ENCODE peak calls at places on chromosomes 6 and 20, in ten cellular contexts. One of them, this sample, is unnamed.

GRCh38 chr6:63154535-63154934 is 56.7 kb upstream of the FKBP1C start:
- ATAC-seq in CD8-positive, alpha-beta T cell: no peak
- ATAC-seq in activated naive CD8-positive, alpha-beta T cell treated with anti-CD3 and anti-CD28 coated beads, Interleukin-2, amount 10 ng/mL, durations not matched to agents 7 days and 5 days: no peak
- ATAC-seq in mucosa of descending colon: no peak
- ATAC-seq in activated naive CD4-positive, alpha-beta T cell treated with anti-CD3 and anti-CD28 coated beads, Interleukin-2, amount 50 U/mL, for 72 hours: no peak
- ATAC-seq in activated CD8-positive, alpha-beta memory T cell treated with anti-CD3 and anti-CD28 coated beads, Interleukin-2, amount 10 ng/mL, durations not matched to agents 7 days and 5 days: no peak
- ATAC-seq in activated CD8-positive, alpha-beta T cell treated with anti-CD3 and anti-CD28 coated beads for 36 hours: no peak
- ATAC-seq in activated T-cell treated with anti-CD3 and anti-CD28 coated beads, Interleukin-2, amount 50 U/mL, for 72 hours: no peak
- ATAC-seq in stimulated activated effector memory CD8-positive, alpha-beta T cell treated with anti-CD3 and anti-CD28 coated beads, Interleukin-12 subunit alpha, Interleukin-12 subunit beta, amount 100 ng/mL, for 72 hours: no peak
- ATAC-seq in T-helper 17 cell: no peak
- ATAC-seq in this sample: no peak

GRCh38 chr20:38293490-38294333 is 10.2 kb upstream of the BPI start:
- ATAC-seq in activated CD8-positive, alpha-beta memory T cell treated with anti-CD3 and anti-CD28 coated beads, Interleukin-2, amount 10 ng/mL, durations not matched to agents 7 days and 5 days: no peak
- ATAC-seq in activated CD8-positive, alpha-beta T cell treated with anti-CD3 and anti-CD28 coated beads for 36 hours: no peak
- ATAC-seq in CD8-positive, alpha-beta T cell: no peak
- ATAC-seq in stimulated activated effector memory CD8-positive, alpha-beta T cell treated with anti-CD3 and anti-CD28 coated beads, Interleukin-12 subunit alpha, Interleukin-12 subunit beta, amount 100 ng/mL, for 72 hours: no peak
- ATAC-seq in T-helper 17 cell: no peak
- ATAC-seq in activated naive CD8-positive, alpha-beta T cell treated with anti-CD3 and anti-CD28 coated beads, Interleukin-2, amount 10 ng/mL, durations not matched to agents 7 days and 5 days: no peak
- ATAC-seq in activated T-cell treated with anti-CD3 and anti-CD28 coated beads, Interleukin-2, amount 50 U/mL, for 72 hours: no peak
- ATAC-seq in mucosa of descending colon: no peak
- ATAC-seq in activated naive CD4-positive, alpha-beta T cell treated with anti-CD3 and anti-CD28 coated beads, Interleukin-2, amount 50 U/mL, for 72 hours: no peak
- ATAC-seq in this sample: no peak

GRCh38 chr20:25018841-25019240 is 26.3 kb upstream of the APMAP start:
- ATAC-seq in activated CD8-positive, alpha-beta memory T cell treated with anti-CD3 and anti-CD28 coated beads, Interleukin-2, amount 10 ng/mL, durations not matched to agents 7 days and 5 days: no peak
- ATAC-seq in activated T-cell treated with anti-CD3 and anti-CD28 coated beads, Interleukin-2, amount 50 U/mL, for 72 hours: no peak
- ATAC-seq in T-helper 17 cell: no peak
- ATAC-seq in mucosa of descending colon: no peak
- ATAC-seq in activated CD8-positive, alpha-beta T cell treated with anti-CD3 and anti-CD28 coated beads for 36 hours: no peak
- ATAC-seq in activated naive CD8-positive, alpha-beta T cell treated with anti-CD3 and anti-CD28 coated beads, Interleukin-2, amount 10 ng/mL, durations not matched to agents 7 days and 5 days: no peak
- ATAC-seq in activated naive CD4-positive, alpha-beta T cell treated with anti-CD3 and anti-CD28 coated beads, Interleukin-2, amount 50 U/mL, for 72 hours: no peak
- ATAC-seq in stimulated activated effector memory CD8-positive, alpha-beta T cell treated with anti-CD3 and anti-CD28 coated beads, Interleukin-12 subunit alpha, Interleukin-12 subunit beta, amount 100 ng/mL, for 72 hours: no peak
- ATAC-seq in CD8-positive, alpha-beta T cell: no peak
- ATAC-seq in this sample: no peak

GRCh38 chr20:49278817-49279676 is 1.2 kb upstream of the ZNFX1 start:
- ATAC-seq in T-helper 17 cell: no peak
- ATAC-seq in activated CD8-positive, alpha-beta T cell treated with anti-CD3 and anti-CD28 coated beads for 36 hours: no peak
- ATAC-seq in stimulated activated effector memory CD8-positive, alpha-beta T cell treated with anti-CD3 and anti-CD28 coated beads, Interleukin-12 subunit alpha, Interleukin-12 subunit beta, amount 100 ng/mL, for 72 hours: peak
- ATAC-seq in CD8-positive, alpha-beta T cell: peak
- ATAC-seq in activated naive CD4-positive, alpha-beta T cell treated with anti-CD3 and anti-CD28 coated beads, Interleukin-2, amount 50 U/mL, for 72 hours: no peak
- ATAC-seq in activated CD8-positive, alpha-beta memory T cell treated with anti-CD3 and anti-CD28 coated beads, Interleukin-2, amount 10 ng/mL, durations not matched to agents 7 days and 5 days: no peak
- ATAC-seq in activated naive CD8-positive, alpha-beta T cell treated with anti-CD3 and anti-CD28 coated beads, Interleukin-2, amount 10 ng/mL, durations not matched to agents 7 days and 5 days: no peak
- ATAC-seq in mucosa of descending colon: no peak
- ATAC-seq in activated T-cell treated with anti-CD3 and anti-CD28 coated beads, Interleukin-2, amount 50 U/mL, for 72 hours: no peak
- ATAC-seq in this sample: no peak

GRCh38 chr6:113859349-113860164 is 2.4 kb downstream of the MARCKS start:
- ATAC-seq in activated naive CD8-positive, alpha-beta T cell treated with anti-CD3 and anti-CD28 coated beads, Interleukin-2, amount 10 ng/mL, durations not matched to agents 7 days and 5 days: no peak
- ATAC-seq in activated T-cell treated with anti-CD3 and anti-CD28 coated beads, Interleukin-2, amount 50 U/mL, for 72 hours: no peak
- ATAC-seq in stimulated activated effector memory CD8-positive, alpha-beta T cell treated with anti-CD3 and anti-CD28 coated beads, Interleukin-12 subunit alpha, Interleukin-12 subunit beta, amount 100 ng/mL, for 72 hours: no peak
- ATAC-seq in activated CD8-positive, alpha-beta memory T cell treated with anti-CD3 and anti-CD28 coated beads, Interleukin-2, amount 10 ng/mL, durations not matched to agents 7 days and 5 days: no peak
- ATAC-seq in mucosa of descending colon: peak
- ATAC-seq in activated CD8-positive, alpha-beta T cell treated with anti-CD3 and anti-CD28 coated beads for 36 hours: no peak
- ATAC-seq in CD8-positive, alpha-beta T cell: no peak
- ATAC-seq in T-helper 17 cell: no peak
- ATAC-seq in activated naive CD4-positive, alpha-beta T cell treated with anti-CD3 and anti-CD28 coated beads, Interleukin-2, amount 50 U/mL, for 72 hours: no peak
- ATAC-seq in this sample: peak

GRCh38 chr6:138493413-138493812 is 5.9 kb downstream of the NHSL1 start:
- ATAC-seq in stimulated activated effector memory CD8-positive, alpha-beta T cell treated with anti-CD3 and anti-CD28 coated beads, Interleukin-12 subunit alpha, Interleukin-12 subunit beta, amount 100 ng/mL, for 72 hours: no peak
- ATAC-seq in mucosa of descending colon: peak
- ATAC-seq in activated CD8-positive, alpha-beta T cell treated with anti-CD3 and anti-CD28 coated beads for 36 hours: no peak
- ATAC-seq in T-helper 17 cell: no peak
- ATAC-seq in CD8-positive, alpha-beta T cell: no peak
- ATAC-seq in activated naive CD4-positive, alpha-beta T cell treated with anti-CD3 and anti-CD28 coated beads, Interleukin-2, amount 50 U/mL, for 72 hours: no peak
- ATAC-seq in activated CD8-positive, alpha-beta memory T cell treated with anti-CD3 and anti-CD28 coated beads, Interleukin-2, amount 10 ng/mL, durations not matched to agents 7 days and 5 days: no peak
- ATAC-seq in activated T-cell treated with anti-CD3 and anti-CD28 coated beads, Interleukin-2, amount 50 U/mL, for 72 hours: no peak
- ATAC-seq in activated naive CD8-positive, alpha-beta T cell treated with anti-CD3 and anti-CD28 coated beads, Interleukin-2, amount 10 ng/mL, durations not matched to agents 7 days and 5 days: no peak
- ATAC-seq in this sample: peak

GRCh38 chr6:31114970-31115849 is 610 bp downstream of the PSORS1C1 start:
- ATAC-seq in stimulated activated effector memory CD8-positive, alpha-beta T cell treated with anti-CD3 and anti-CD28 coated beads, Interleukin-12 subunit alpha, Interleukin-12 subunit beta, amount 100 ng/mL, for 72 hours: no peak
- ATAC-seq in activated naive CD8-positive, alpha-beta T cell treated with anti-CD3 and anti-CD28 coated beads, Interleukin-2, amount 10 ng/mL, durations not matched to agents 7 days and 5 days: no peak
- ATAC-seq in activated T-cell treated with anti-CD3 and anti-CD28 coated beads, Interleukin-2, amount 50 U/mL, for 72 hours: no peak
- ATAC-seq in mucosa of descending colon: peak
- ATAC-seq in activated CD8-positive, alpha-beta memory T cell treated with anti-CD3 and anti-CD28 coated beads, Interleukin-2, amount 10 ng/mL, durations not matched to agents 7 days and 5 days: no peak
- ATAC-seq in activated naive CD4-positive, alpha-beta T cell treated with anti-CD3 and anti-CD28 coated beads, Interleukin-2, amount 50 U/mL, for 72 hours: no peak
- ATAC-seq in activated CD8-positive, alpha-beta T cell treated with anti-CD3 and anti-CD28 coated beads for 36 hours: no peak
- ATAC-seq in CD8-positive, alpha-beta T cell: peak
- ATAC-seq in T-helper 17 cell: peak
- ATAC-seq in this sample: no peak

GRCh38 chr6:109977791-109978173 is 329 bp upstream of the GPR6 start:
- ATAC-seq in activated naive CD4-positive, alpha-beta T cell treated with anti-CD3 and anti-CD28 coated beads, Interleukin-2, amount 50 U/mL, for 72 hours: no peak
- ATAC-seq in activated CD8-positive, alpha-beta T cell treated with anti-CD3 and anti-CD28 coated beads for 36 hours: no peak
- ATAC-seq in activated T-cell treated with anti-CD3 and anti-CD28 coated beads, Interleukin-2, amount 50 U/mL, for 72 hours: no peak
- ATAC-seq in stimulated activated effector memory CD8-positive, alpha-beta T cell treated with anti-CD3 and anti-CD28 coated beads, Interleukin-12 subunit alpha, Interleukin-12 subunit beta, amount 100 ng/mL, for 72 hours: no peak
- ATAC-seq in T-helper 17 cell: no peak
- ATAC-seq in mucosa of descending colon: no peak
- ATAC-seq in activated naive CD8-positive, alpha-beta T cell treated with anti-CD3 and anti-CD28 coated beads, Interleukin-2, amount 10 ng/mL, durations not matched to agents 7 days and 5 days: no peak
- ATAC-seq in activated CD8-positive, alpha-beta memory T cell treated with anti-CD3 and anti-CD28 coated beads, Interleukin-2, amount 10 ng/mL, durations not matched to agents 7 days and 5 days: no peak
- ATAC-seq in CD8-positive, alpha-beta T cell: no peak
- ATAC-seq in this sample: no peak

GRCh38 chr6:35259946-35260626 is 551 bp downstream of the ZNF76 start:
- ATAC-seq in T-helper 17 cell: peak
- ATAC-seq in activated CD8-positive, alpha-beta T cell treated with anti-CD3 and anti-CD28 coated beads for 36 hours: peak
- ATAC-seq in activated CD8-positive, alpha-beta memory T cell treated with anti-CD3 and anti-CD28 coated beads, Interleukin-2, amount 10 ng/mL, durations not matched to agents 7 days and 5 days: peak
- ATAC-seq in CD8-positive, alpha-beta T cell: peak
- ATAC-seq in activated naive CD4-positive, alpha-beta T cell treated with anti-CD3 and anti-CD28 coated beads, Interleukin-2, amount 50 U/mL, for 72 hours: peak
- ATAC-seq in activated naive CD8-positive, alpha-beta T cell treated with anti-CD3 and anti-CD28 coated beads, Interleukin-2, amount 10 ng/mL, durations not matched to agents 7 days and 5 days: peak
- ATAC-seq in stimulated activated effector memory CD8-positive, alpha-beta T cell treated with anti-CD3 and anti-CD28 coated beads, Interleukin-12 subunit alpha, Interleukin-12 subunit beta, amount 100 ng/mL, for 72 hours: peak
- ATAC-seq in mucosa of descending colon: peak
- ATAC-seq in activated T-cell treated with anti-CD3 and anti-CD28 coated beads, Interleukin-2, amount 50 U/mL, for 72 hours: peak
- ATAC-seq in this sample: peak

GRCh38 chr6:47787620-47788497 is 6.0 kb downstream of the OPN5 start:
- ATAC-seq in activated naive CD8-positive, alpha-beta T cell treated with anti-CD3 and anti-CD28 coated beads, Interleukin-2, amount 10 ng/mL, durations not matched to agents 7 days and 5 days: peak
- ATAC-seq in activated CD8-positive, alpha-beta memory T cell treated with anti-CD3 and anti-CD28 coated beads, Interleukin-2, amount 10 ng/mL, durations not matched to agents 7 days and 5 days: peak
- ATAC-seq in T-helper 17 cell: peak
- ATAC-seq in activated T-cell treated with anti-CD3 and anti-CD28 coated beads, Interleukin-2, amount 50 U/mL, for 72 hours: peak
- ATAC-seq in activated naive CD4-positive, alpha-beta T cell treated with anti-CD3 and anti-CD28 coated beads, Interleukin-2, amount 50 U/mL, for 72 hours: peak
- ATAC-seq in stimulated activated effector memory CD8-positive, alpha-beta T cell treated with anti-CD3 and anti-CD28 coated beads, Interleukin-12 subunit alpha, Interleukin-12 subunit beta, amount 100 ng/mL, for 72 hours: peak
- ATAC-seq in activated CD8-positive, alpha-beta T cell treated with anti-CD3 and anti-CD28 coated beads for 36 hours: peak
- ATAC-seq in mucosa of descending colon: peak
- ATAC-seq in CD8-positive, alpha-beta T cell: peak
- ATAC-seq in this sample: peak

GRCh38 chr6:75124085-75124484 is 81.8 kb downstream of the COL12A1 start:
- ATAC-seq in activated naive CD8-positive, alpha-beta T cell treated with anti-CD3 and anti-CD28 coated beads, Interleukin-2, amount 10 ng/mL, durations not matched to agents 7 days and 5 days: no peak
- ATAC-seq in mucosa of descending colon: no peak
- ATAC-seq in T-helper 17 cell: no peak
- ATAC-seq in activated T-cell treated with anti-CD3 and anti-CD28 coated beads, Interleukin-2, amount 50 U/mL, for 72 hours: no peak
- ATAC-seq in activated CD8-positive, alpha-beta T cell treated with anti-CD3 and anti-CD28 coated beads for 36 hours: no peak
- ATAC-seq in CD8-positive, alpha-beta T cell: no peak
- ATAC-seq in stimulated activated effector memory CD8-positive, alpha-beta T cell treated with anti-CD3 and anti-CD28 coated beads, Interleukin-12 subunit alpha, Interleukin-12 subunit beta, amount 100 ng/mL, for 72 hours: no peak
- ATAC-seq in activated naive CD4-positive, alpha-beta T cell treated with anti-CD3 and anti-CD28 coated beads, Interleukin-2, amount 50 U/mL, for 72 hours: no peak
- ATAC-seq in activated CD8-positive, alpha-beta memory T cell treated with anti-CD3 and anti-CD28 coated beads, Interleukin-2, amount 10 ng/mL, durations not matched to agents 7 days and 5 days: no peak
- ATAC-seq in this sample: no peak

GRCh38 chr6:139425780-139426179 is 51.3 kb upstream of the CITED2 start:
- ATAC-seq in activated CD8-positive, alpha-beta memory T cell treated with anti-CD3 and anti-CD28 coated beads, Interleukin-2, amount 10 ng/mL, durations not matched to agents 7 days and 5 days: no peak
- ATAC-seq in activated naive CD8-positive, alpha-beta T cell treated with anti-CD3 and anti-CD28 coated beads, Interleukin-2, amount 10 ng/mL, durations not matched to agents 7 days and 5 days: no peak
- ATAC-seq in activated T-cell treated with anti-CD3 and anti-CD28 coated beads, Interleukin-2, amount 50 U/mL, for 72 hours: no peak
- ATAC-seq in stimulated activated effector memory CD8-positive, alpha-beta T cell treated with anti-CD3 and anti-CD28 coated beads, Interleukin-12 subunit alpha, Interleukin-12 subunit beta, amount 100 ng/mL, for 72 hours: no peak
- ATAC-seq in CD8-positive, alpha-beta T cell: no peak
- ATAC-seq in mucosa of descending colon: no peak
- ATAC-seq in T-helper 17 cell: no peak
- ATAC-seq in activated naive CD4-positive, alpha-beta T cell treated with anti-CD3 and anti-CD28 coated beads, Interleukin-2, amount 50 U/mL, for 72 hours: no peak
- ATAC-seq in activated CD8-positive, alpha-beta T cell treated with anti-CD3 and anti-CD28 coated beads for 36 hours: no peak
- ATAC-seq in this sample: no peak